ENCODE peak calls at places on chromosomes 12 and 14, in eight cellular contexts. K is activated naive CD4-positive, alpha-beta T cell treated with anti-CD3 and anti-CD28 coated beads, Interleukin-2, amount 10 ng/mL, durations not matched to agents 7 days and 5 days; X is activated naive CD8-positive, alpha-beta T cell treated with anti-CD3 and anti-CD28 coated beads, Interleukin-2, amount 50 U/mL, for 16 hours; J is NAMALWA; F is amniotic stem cell; H is posterior vena cava; R is GM12864; G is astrocyte of the cerebellum. E is an unnamed sample.
A peak's percentile ranks its signal among the peaks of the same experiment; 100 is the strongest.

GRCh38 chr12:50017653-50018052 is 7.6 kb downstream of the RACGAP1 start:
- DNase-seq in K (no peak), X (no peak), J (no peak), F (no peak), H (no peak), R (no peak), G (no peak), E (no peak)

GRCh38 chr14:49944501-49944900 is 51.6 kb downstream of the ARF6 start:
- DNase-seq in K (no peak), X (no peak), J (no peak), F (no peak), H (no peak), R (no peak), G (no peak), E (no peak)

GRCh38 chr14:104749111-104749649 is 3.8 kb upstream of the SIVA1 start:
- DNase-seq in K (no peak), X (no peak), J (no peak), F (no peak), H (no peak), R (no peak), G (peak; percentile 48), E (no peak)

GRCh38 chr12:92753976-92754885 is 51.4 kb downstream of the PLEKHG7 start:
- DNase-seq in K (no peak), X (no peak), J (no peak), F (no peak), H (no peak), R (no peak), G (no peak), E (no peak)

GRCh38 chr12:124684971-124685688 is 117.7 kb upstream of the NCOR2 start:
- DNase-seq in K (no peak), X (no peak), J (no peak), F (no peak), H (no peak), R (no peak), G (peak; percentile 84), E (no peak)

GRCh38 chr14:105151838-105152793 is 16.5 kb downstream of the JAG2 start:
- DNase-seq in K (peak; percentile 19), X (no peak), J (peak; percentile 33), F (no peak), H (peak; percentile 81), R (no peak), G (no peak), E (no peak)

GRCh38 chr12:48388938-48389337 is 38.2 kb upstream of the ZNF641 start:
- DNase-seq in K (no peak), X (no peak), J (no peak), F (no peak), H (no peak), R (no peak), G (no peak), E (no peak)

GRCh38 chr14:69828372-69828771 is 31.3 kb upstream of the SLC10A1 start:
- DNase-seq in K (no peak), X (no peak), J (no peak), F (no peak), H (no peak), R (no peak), G (no peak), E (no peak)

GRCh38 chr14:65035049-65035448 is 48.4 kb downstream of the FNTB start:
- DNase-seq in K (no peak), X (no peak), J (no peak), F (no peak), H (peak; percentile 90), R (no peak), G (no peak), E (no peak)

GRCh38 chr14:71478542-71478941 is 453.7 kb upstream of the RGS6 start:
- DNase-seq in K (no peak), X (no peak), J (no peak), F (no peak), H (no peak), R (no peak), G (peak; percentile 23), E (no peak)

GRCh38 chr12:110498984-110499706 is 2.8 kb downstream of the VPS29 start:
- DNase-seq in K (no peak), X (no peak), J (no peak), F (no peak), H (no peak), R (no peak), G (no peak), E (no peak)

GRCh38 chr14:99726538-99727095 is 42.5 kb downstream of the CYP46A1 start:
- DNase-seq in K (peak; percentile 8), X (no peak), J (no peak), F (no peak), H (peak; percentile 74), R (no peak), G (no peak), E (no peak)

GRCh38 chr14:34021096-34021495 is 70.2 kb upstream of the EGLN3 start:
- DNase-seq in K (no peak), X (no peak), J (no peak), F (no peak), H (no peak), R (no peak), G (no peak), E (no peak)

GRCh38 chr14:71319646-71320045 is 412.4 kb downstream of the PCNX1 start:
- DNase-seq in K (no peak), X (no peak), J (peak; percentile 31), F (no peak), H (no peak), R (no peak), G (no peak), E (peak; percentile 77)

GRCh38 chr14:68884031-68885030 is 91.5 kb upstream of the ZFP36L1 start:
- DNase-seq in K (no peak), X (no peak), J (no peak), F (no peak), H (peak; percentile 80), R (no peak), G (peak; percentile 93), E (no peak)

E was measured in Karpas-422.